ENCODE peak calls at places on chromosomes 5 and 9, in nine cellular contexts. C is SK-N-SH, N is HepG2, R is K562, T is MM.1S, G is HCT116, K is GM23248, Z is mammary epithelial cell, J is GM23338. W is an unnamed sample. For H3K36me3, the result is how much of the 10 kb centered on the place peaks cover.

GRCh38 chr5:114648940-114649339 is 287.1 kb downstream of the KCNN2 start:
- DNase-seq in C (no peak), N (no peak), R (no peak), T (no peak), G (no peak), K (no peak), Z (no peak), J (no peak), W (no peak)

GRCh38 chr5:123132330-123132729 is 43.3 kb downstream of the PRDM6 start:
- DNase-seq in C (no peak), N (no peak), R (no peak), T (no peak), G (no peak), K (no peak), Z (no peak), J (no peak), W (no peak)

GRCh38 chr9:118669986-118670385 is 699.2 kb downstream of the BRINP1 start:
- DNase-seq in C (no peak), N (no peak), R (no peak), T (no peak), G (no peak), K (no peak), Z (no peak), J (peak), W (no peak)

GRCh38 chr9:120902286-120902685 is 24.3 kb downstream of the TRAF1 start:
- DNase-seq in C (no peak), N (no peak), R (no peak), T (no peak), G (no peak), K (no peak), Z (no peak), J (no peak), W (no peak)

GRCh38 chr9:118366228-118366627 is 662.0 kb downstream of the TLR4 start:
- DNase-seq in C (no peak), N (no peak), R (no peak), T (no peak), G (no peak), K (no peak), Z (no peak), J (no peak), W (no peak)

GRCh38 chr9:97852001-97852398 is 1.0 kb upstream of the FOXE1 start:
- DNase-seq in C (no peak), N (no peak), R (no peak), T (no peak), G (no peak), K (no peak), Z (no peak), J (peak), W (peak)

GRCh38 chr9:88949961-88950340 is 41.3 kb upstream of the S1PR3 start:
- DNase-seq in C (no peak), N (no peak), R (no peak), T (no peak), G (no peak), K (peak), Z (peak), J (no peak), W (no peak)

GRCh38 chr9:27194401-27195091 is 85.5 kb downstream of the TEK start:
- DNase-seq in C (no peak), N (no peak), R (no peak), T (no peak), G (peak), K (peak), Z (peak), J (no peak), W (peak)

GRCh38 chr9:12846035-12846434 is 71.2 kb downstream of the LURAP1L start:
- DNase-seq in C (no peak), N (no peak), R (no peak), T (no peak), G (no peak), K (peak), Z (no peak), J (no peak), W (no peak)

GRCh38 chr5:106258591-106259125 is 1412.1 kb downstream of the EFNA5 start:
- DNase-seq in C (no peak), N (no peak), R (no peak), T (no peak), G (peak), K (peak), Z (no peak), J (no peak), W (no peak)

GRCh38 chr5:141084487-141084989 is 9.9 kb upstream of the PCDHB2 start:
- DNase-seq in C (peak), N (peak), R (peak), T (peak), G (no peak), K (peak), Z (peak), J (peak), W (no peak)

GRCh38 chr5:38051711-38052508 is 206.4 kb upstream of the EGFLAM start:
- DNase-seq in C (no peak), N (no peak), R (no peak), T (no peak), G (no peak), K (no peak), Z (no peak), J (no peak), W (no peak)

GRCh38 chr9:85569988-85570387 is 171.8 kb downstream of the AGTPBP1 start:
- DNase-seq in C (no peak), N (no peak), R (peak), T (no peak), G (peak), K (peak), Z (peak), J (no peak), W (peak)

GRCh38 chr9:13716620-13717019 is 437.1 kb upstream of the MPDZ start:
- DNase-seq in C (no peak), N (no peak), R (no peak), T (no peak), G (no peak), K (no peak), Z (no peak), J (no peak), W (no peak)

GRCh38 chr5:14861123-14861757 is 10.3 kb downstream of the ANKH start:
- DNase-seq in C (no peak), N (no peak), R (no peak), T (no peak), G (no peak), K (no peak), Z (no peak), J (no peak), W (no peak)

GRCh38 chr5:74978347-74978746 is 74.0 kb downstream of the GCNT4 start:
- DNase-seq in C (no peak), N (no peak), R (no peak), T (no peak), G (no peak), K (no peak), Z (no peak), J (no peak), W (no peak)

DNA sequence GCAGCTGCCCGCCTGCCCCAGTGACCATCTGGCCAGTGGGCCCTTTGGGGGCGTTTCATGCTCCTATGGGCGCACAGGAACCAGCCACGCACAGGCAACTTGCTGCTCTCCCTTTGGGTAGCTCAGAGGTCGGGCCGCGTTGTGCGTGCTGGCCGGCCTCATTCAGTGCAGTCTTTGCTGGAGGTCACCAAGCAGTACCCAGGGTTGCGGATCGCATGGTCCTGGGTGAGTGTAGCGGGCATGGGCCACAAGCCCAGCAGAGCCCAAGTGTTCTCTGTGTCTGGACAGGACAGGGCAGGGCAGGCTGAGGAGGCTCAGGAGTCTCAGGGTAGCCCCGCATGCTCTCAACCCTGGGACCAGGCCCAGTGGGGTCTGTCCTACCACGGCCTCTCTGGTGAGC is 9.9 kb upstream of the MRNIP start:
- DNase-seq in C (peak), N (no peak), R (no peak), T (no peak), G (no peak), K (no peak), Z (no peak), J (no peak), W (no peak)
- H3K36me3 ChIP-seq in C (under half), N (under half), R (half or more), T (under half), G (under half), K (under half), Z (under half), J (under half), W (half or more)

DNA sequence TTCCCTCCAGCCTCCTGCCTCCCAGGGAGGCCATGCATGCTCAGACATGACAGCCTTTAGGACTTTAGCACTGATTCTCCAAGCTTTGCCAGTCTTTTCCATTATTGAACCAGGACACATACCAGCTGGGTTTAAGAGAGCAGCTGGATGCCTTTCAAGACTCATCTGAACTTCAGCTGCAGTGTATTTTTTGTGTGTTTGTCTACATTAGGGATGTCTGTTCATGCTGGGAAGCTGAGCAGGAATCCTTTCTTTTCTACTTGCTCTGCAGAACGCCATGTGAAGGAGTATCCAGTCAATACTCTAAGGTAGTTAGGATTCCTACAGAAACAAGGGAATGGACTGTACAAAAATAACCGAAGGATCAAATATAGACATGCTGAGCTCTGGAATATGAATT is 67.5 kb upstream of the CD180 start:
- DNase-seq in C (no peak), N (no peak), R (no peak), T (no peak), G (no peak), K (no peak), Z (no peak), J (no peak), W (no peak)
- H2AFZ ChIP-seq in C (no peak), N (no peak), R (no peak), T (no peak), G (no peak), K (no peak), Z (peak), J (no peak), W (no peak)

GRCh38 chr9:94847486-94847885 is 121.0 kb downstream of the AOPEP start:
- DNase-seq in C (no peak), N (no peak), R (no peak), T (no peak), G (no peak), K (peak), Z (peak), J (no peak), W (peak)
- H3K36me3 ChIP-seq in C (under half), N (under half), R (under half), T (under half), G (under half), K (under half), Z (under half), J (under half), W (under half)

DNA sequence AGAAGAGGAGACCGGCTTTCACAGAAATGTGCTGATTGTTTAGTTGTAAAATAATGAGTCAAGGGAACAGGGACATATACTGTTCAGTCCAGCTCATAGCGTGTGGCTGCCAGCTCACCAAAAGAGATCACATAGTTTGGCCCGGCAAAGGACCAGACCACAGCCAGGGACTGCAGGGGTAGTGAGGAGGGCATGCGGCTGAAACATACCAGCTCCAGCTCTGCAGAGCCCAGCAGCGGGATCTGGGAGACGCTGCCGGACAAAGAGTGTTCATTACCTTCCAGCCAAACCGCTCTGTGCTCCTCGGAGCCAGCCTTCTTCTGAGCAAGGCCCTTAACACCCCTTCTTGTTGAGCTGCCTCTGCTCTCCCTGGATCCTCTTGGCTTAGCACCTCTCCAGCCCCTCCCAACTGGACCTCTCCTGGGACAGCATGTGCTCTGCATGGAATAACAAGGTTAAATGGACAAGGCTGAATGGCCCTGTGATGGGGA is 116.8 kb upstream of the CNTLN start:
- DNase-seq in C (no peak), N (no peak), R (no peak), T (no peak), G (no peak), K (peak), Z (no peak), J (no peak), W (peak)
- H2AFZ ChIP-seq in C (no peak), N (no peak), R (no peak), T (no peak), G (no peak), K (peak), Z (no peak), J (peak), W (peak)

DNA sequence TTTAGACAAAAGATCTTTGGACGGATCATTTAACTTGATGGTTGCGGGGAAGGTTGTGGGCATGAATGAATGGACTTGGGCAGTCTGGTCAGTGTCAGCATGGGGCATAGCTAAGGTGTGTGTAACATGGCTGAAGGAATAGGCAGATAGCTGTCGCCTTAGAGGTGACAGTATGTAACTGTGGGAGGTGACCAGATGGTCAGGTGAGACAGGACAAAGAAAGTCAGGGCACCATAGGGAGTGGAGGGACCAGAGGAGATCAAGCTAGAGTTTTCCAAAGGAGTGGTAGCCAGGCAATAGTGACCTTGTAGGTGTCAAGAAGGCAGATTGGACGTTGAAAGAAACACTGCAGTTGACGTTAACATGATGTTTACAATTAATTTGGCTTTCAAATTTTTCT is 43.1 kb downstream of the MARCHF6 start:
- DNase-seq in C (no peak), N (no peak), R (no peak), T (no peak), G (no peak), K (no peak), Z (no peak), J (no peak), W (no peak)
- H3K36me3 ChIP-seq in C (half or more), N (half or more), R (half or more), T (under half), G (under half), K (under half), Z (under half), J (under half), W (half or more)

GRCh38 chr5:137564475-137564961 is 65.4 kb upstream of the SPOCK1 start:
- DNase-seq in C (no peak), N (no peak), R (no peak), T (no peak), G (no peak), K (peak), Z (peak), J (no peak), W (no peak)
- H2AFZ ChIP-seq in C (peak), N (no peak), R (no peak), T (no peak), G (no peak), K (no peak), Z (peak), J (peak), W (no peak)

W was measured in osteoblast.